ENCODE peak calls at places on chromosomes 7 and 10, in seven cellular contexts. R, O, T, I, E, K and J are unnamed samples.

GRCh38 chr7:26087321-26088091 is 64.5 kb upstream of the NFE2L3 start:
- DNase-seq in R (no peak), O (no peak), T (no peak), I (no peak), E (no peak), K (no peak), J (no peak)

GRCh38 chr7:79709574-79710409 is 256.3 kb upstream of the MAGI2 start:
- DNase-seq in R (no peak), O (no peak), T (no peak), I (peak; percentile 15), E (no peak), K (no peak), J (no peak)

GRCh38 chr10:130436633-130437032 is 300.4 kb downstream of the GLRX3 start:
- DNase-seq in R (no peak), O (no peak), T (no peak), I (no peak), E (no peak), K (no peak), J (peak; percentile 55)

GRCh38 chr10:86100581-86101061 is 266.0 kb downstream of the GRID1 start:
- DNase-seq in R (no peak), O (no peak), T (no peak), I (no peak), E (no peak), K (peak; percentile 58), J (no peak)

GRCh38 chr7:76292206-76292573 is 10.3 kb upstream of the HSPB1 start:
- DNase-seq in R (no peak), O (peak; percentile 60), T (no peak), I (no peak), E (no peak), K (no peak), J (no peak)

GRCh38 chr7:26987338-26987737 is 108.5 kb downstream of the HOXA1 start:
- DNase-seq in R (no peak), O (no peak), T (no peak), I (no peak), E (no peak), K (no peak), J (no peak)

GRCh38 chr7:84251183-84251845 is 56.7 kb upstream of the SEMA3A start:
- DNase-seq in R (no peak), O (no peak), T (no peak), I (no peak), E (no peak), K (no peak), J (no peak)

GRCh38 chr10:110411047-110411410 is 86.7 kb upstream of the DUSP5 start:
- DNase-seq in R (no peak), O (no peak), T (no peak), I (no peak), E (no peak), K (no peak), J (no peak)

GRCh38 chr10:62011558-62011957 is 110.1 kb downstream of the ARID5B start:
- DNase-seq in R (no peak), O (peak; percentile 75), T (peak; percentile 55), I (no peak), E (no peak), K (no peak), J (no peak)

GRCh38 chr7:87599336-87599735 is 1.3 kb downstream of the ABCB1 start:
- DNase-seq in R (no peak), O (peak; percentile 52), T (peak; percentile 28), I (peak; percentile 53), E (no peak), K (peak; percentile 68), J (no peak)

GRCh38 chr7:99365318-99366141 is 9.0 kb upstream of the ARPC1B start:
- DNase-seq in R (no peak), O (peak; percentile 72), T (peak; percentile 74), I (peak; percentile 80), E (no peak), K (peak; percentile 75), J (no peak)

GRCh38 chr10:24981161-24981710 is 28.8 kb upstream of the PRTFDC1 start:
- DNase-seq in R (no peak), O (no peak), T (no peak), I (no peak), E (no peak), K (no peak), J (no peak)

GRCh38 chr7:131267631-131268030 is 60.0 kb upstream of the MKLN1 start:
- DNase-seq in R (no peak), O (no peak), T (no peak), I (no peak), E (no peak), K (no peak), J (no peak)

GRCh38 chr7:27161214-27161720 is 4.1 kb downstream of the HOXA9 start:
- DNase-seq in R (no peak), O (peak; percentile 65), T (no peak), I (peak; percentile 66), E (no peak), K (no peak), J (no peak)

GRCh38 chr7:43362652-43363428 is 220.1 kb upstream of the STK17A start:
- DNase-seq in R (no peak), O (peak; percentile 28), T (no peak), I (no peak), E (peak; percentile 24), K (peak; percentile 62), J (no peak)

GRCh38 chr7:3069767-3070449 is 26.2 kb upstream of the CARD11 start:
- DNase-seq in R (no peak), O (no peak), T (no peak), I (no peak), E (no peak), K (no peak), J (no peak)

GRCh38 chr10:75773139-75773801 is 341.8 kb downstream of the LRMDA start:
- DNase-seq in R (no peak), O (no peak), T (peak; percentile 38), I (no peak), E (no peak), K (no peak), J (no peak)

GRCh38 chr10:78331391-78331922 is 297.8 kb downstream of the RPS24 start:
- DNase-seq in R (no peak), O (no peak), T (no peak), I (no peak), E (no peak), K (no peak), J (peak; percentile 90)

GRCh38 chr10:121440461-121440860 is 157.8 kb downstream of the FGFR2 start:
- DNase-seq in R (no peak), O (no peak), T (no peak), I (no peak), E (peak; percentile 57), K (no peak), J (no peak)

GRCh38 chr10:124020871-124021823 is 72.3 kb downstream of the CHST15 start:
- DNase-seq in R (no peak), O (no peak), T (no peak), I (no peak), E (no peak), K (no peak), J (no peak)

GRCh38 chr10:103254538-103255325 is 9.0 kb downstream of the RPEL1 start:
- DNase-seq in R (no peak), O (no peak), T (no peak), I (no peak), E (no peak), K (no peak), J (no peak)

DNA sequence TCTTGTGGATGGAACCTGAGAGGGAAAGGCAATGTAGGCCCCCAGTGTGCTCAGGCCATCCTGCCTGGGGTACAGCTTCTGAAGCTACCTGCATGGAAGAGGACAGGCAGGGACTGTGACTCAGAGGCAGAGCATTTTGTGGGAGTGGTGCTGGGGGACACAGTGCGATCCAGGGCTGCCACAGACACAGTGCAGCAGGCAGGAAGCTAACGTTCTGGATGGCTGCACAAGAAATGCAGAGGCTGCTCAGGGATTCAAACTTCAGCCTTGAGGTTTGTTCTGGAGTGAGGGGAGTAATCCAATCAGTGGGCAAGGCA is 648.0 kb upstream of the IGFBP3 start:
- DNase-seq in R (no peak), O (no peak), T (no peak), I (no peak), E (no peak), K (peak; percentile 12), J (no peak)
- TF ChIP-seq EP300 in R (no peak), O (no peak), T (no peak), I (no peak), E (no peak), K (no peak), J (no peak)

DNA sequence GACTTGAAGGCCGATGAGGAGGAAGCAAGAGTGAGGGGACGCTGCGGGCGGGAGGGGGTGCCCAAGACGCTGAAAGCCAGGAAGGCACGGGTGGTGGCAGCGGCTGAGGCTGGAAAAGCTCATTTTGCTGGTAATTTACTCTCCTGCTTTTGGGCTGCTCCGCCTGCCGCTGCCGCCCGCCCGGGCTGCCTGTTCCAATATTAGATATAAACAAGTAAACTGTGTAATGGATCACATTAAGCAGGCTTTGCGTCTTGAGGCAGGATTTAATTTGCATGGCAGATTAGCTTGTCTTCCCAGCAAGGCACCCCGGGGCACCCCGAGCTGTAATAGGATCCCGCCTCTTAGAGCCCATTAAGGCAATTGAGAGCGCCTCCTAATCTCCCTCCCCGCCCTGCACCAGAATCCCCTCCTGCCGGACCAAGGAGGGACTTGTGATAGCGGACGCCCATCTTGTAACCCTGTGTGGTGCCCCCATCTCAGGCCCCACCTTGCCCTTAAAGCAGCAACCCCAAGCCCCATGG is 46.1 kb upstream of the SLF2 start:
- DNase-seq in R (no peak), O (no peak), T (no peak), I (no peak), E (no peak), K (no peak), J (no peak)
- H3K27me3 ChIP-seq in R (peaks cover 58% of the 10 kb centered on the region), O (no peaks in the 10 kb centered on the region), T (no peaks in the 10 kb centered on the region), I (peaks cover 55% of the 10 kb centered on the region), E (no peaks in the 10 kb centered on the region), K (peaks cover 13% of the 10 kb centered on the region), J (no peaks in the 10 kb centered on the region)

GRCh38 chr7:136942994-136943393 is 74.5 kb downstream of the CHRM2 start:
- DNase-seq in R (no peak), O (no peak), T (no peak), I (no peak), E (no peak), K (no peak), J (no peak)
- TF ChIP-seq EP300 in R (no peak), O (no peak), T (no peak), I (no peak), E (no peak), K (no peak), J (no peak)

GRCh38 chr7:1360521-1360971 is 98.7 kb downstream of the MICALL2 start:
- DNase-seq in R (peak; percentile 72), O (no peak), T (no peak), I (no peak), E (no peak), K (peak; percentile 46), J (no peak)
- H3K27me3 ChIP-seq in R (peaks cover 39% of the 10 kb centered on the region), O (no peaks in the 10 kb centered on the region), T (no peaks in the 10 kb centered on the region), I (peaks cover 27% of the 10 kb centered on the region), E (no peaks in the 10 kb centered on the region), K (peaks cover 92% of the 10 kb centered on the region), J (peaks cover 7% of the 10 kb centered on the region)